ENCODE peak calls at places on chromosome 6, in ten cellular contexts. G is CD8-positive, alpha-beta memory T cell; O is amygdala; I is AG04450; B is GM04504; K is hepatocyte; Y is tibial nerve; E is Right ventricle myocardium superior; Q is natural killer cell; L is BJ. U is an unnamed sample.

GRCh38 chr6:123805921-123806320 is 2.3 kb downstream of the NKAIN2 start:
- DNase-seq in G (no peak), O (no peak), I (no peak), B (no peak), K (no peak), Y (no peak), E (no peak), Q (no peak), L (no peak), U (peak)

GRCh38 chr6:153771577-153771976 is 267.5 kb upstream of the OPRM1 start:
- DNase-seq in G (no peak), O (no peak), I (no peak), B (no peak), K (no peak), Y (no peak), E (no peak), Q (no peak), L (no peak), U (no peak)

GRCh38 chr6:13989424-13990144 is 64.8 kb downstream of the RNF182 start:
- DNase-seq in G (no peak), O (no peak), I (no peak), B (no peak), K (no peak), Y (no peak), E (no peak), Q (no peak), L (no peak), U (no peak)

GRCh38 chr6:121726596-121726995 is 291.1 kb downstream of the GJA1 start:
- DNase-seq in G (no peak), O (no peak), I (no peak), B (no peak), K (no peak), Y (no peak), E (no peak), Q (no peak), L (no peak), U (no peak)

GRCh38 chr6:35497571-35498406 is 910 bp upstream of the TEAD3 start:
- DNase-seq in G (peak), O (no peak), I (peak), B (peak), K (peak), Y (peak), E (peak), Q (peak), L (peak), U (peak)

GRCh38 chr6:158431036-158431435 is 118.8 kb downstream of the TULP4 start:
- DNase-seq in G (no peak), O (no peak), I (no peak), B (no peak), K (no peak), Y (no peak), E (no peak), Q (no peak), L (no peak), U (no peak)

GRCh38 chr6:45616209-45616608 is 238.5 kb upstream of the SUPT3H start:
- DNase-seq in G (no peak), O (no peak), I (no peak), B (no peak), K (no peak), Y (no peak), E (no peak), Q (no peak), L (no peak), U (no peak)

GRCh38 chr6:125480571-125480970 is 178.8 kb upstream of the HDDC2 start:
- DNase-seq in G (no peak), O (no peak), I (no peak), B (no peak), K (no peak), Y (no peak), E (no peak), Q (no peak), L (no peak), U (peak)

GRCh38 chr6:131062245-131063027 is 609 bp downstream of the EPB41L2 start:
- DNase-seq in G (peak), O (no peak), I (no peak), B (no peak), K (peak), Y (no peak), E (peak), Q (peak), L (no peak), U (peak)

GRCh38 chr6:5466459-5466858 is 205.1 kb downstream of the FARS2 start:
- DNase-seq in G (no peak), O (no peak), I (peak), B (peak), K (no peak), Y (no peak), E (no peak), Q (no peak), L (peak), U (peak)

GRCh38 chr6:41098366-41098765 is 25.6 kb downstream of the NFYA start:
- DNase-seq in G (no peak), O (no peak), I (no peak), B (no peak), K (no peak), Y (no peak), E (no peak), Q (no peak), L (no peak), U (no peak)

GRCh38 chr6:34771727-34772126 is 14.4 kb downstream of the SNRPC start:
- DNase-seq in G (no peak), O (no peak), I (peak), B (no peak), K (no peak), Y (no peak), E (no peak), Q (no peak), L (peak), U (no peak)

GRCh38 chr6:142075516-142076101 is 57.1 kb upstream of the GJE1 start:
- DNase-seq in G (no peak), O (no peak), I (no peak), B (no peak), K (no peak), Y (no peak), E (no peak), Q (no peak), L (no peak), U (no peak)

GRCh38 chr6:169725270-169726048 is 1.2 kb upstream of the PHF10 start:
- DNase-seq in G (no peak), O (no peak), I (peak), B (no peak), K (peak), Y (peak), E (peak), Q (no peak), L (no peak), U (peak)

GRCh38 chr6:97669191-97669651 is 386.2 kb upstream of the MMS22L start:
- DNase-seq in G (no peak), O (peak), I (no peak), B (no peak), K (peak), Y (no peak), E (peak), Q (no peak), L (no peak), U (peak)

U was measured in NCI-H69.